ENCODE peak calls at places on chromosome 14, in nine cellular contexts. T is lower lobe of right lung, S is nephron progenitor cell, I is glutamatergic neuron, X is retinal pigment epithelial cell, V is NB4, D is mesothelial cell of epicardium, K is RWPE1, U is coronary artery. F is an unnamed sample.

GRCh38 chr14:72644038-72644437 is 249.9 kb downstream of the DPF3 start:
- DNase-seq in D (no peak), V (no peak), S (no peak), K (no peak), X (no peak), T (no peak), U (no peak), I (peak; percentile 34), F (no peak)

GRCh38 chr14:62443796-62444195 is 601.5 kb downstream of the KCNH5 start:
- DNase-seq in X (peak; percentile 54), S (no peak), I (no peak), U (no peak), V (no peak), T (no peak), K (peak; percentile 53), D (no peak), F (no peak)

GRCh38 chr14:53536446-53536845 is 383.3 kb upstream of the DDHD1 start:
- DNase-seq in I (no peak), T (no peak), U (no peak), V (no peak), K (no peak), S (no peak), D (no peak), X (no peak), F (no peak)

GRCh38 chr14:34361504-34362011 is 100.5 kb downstream of the SPTSSA start:
- DNase-seq in S (no peak), K (no peak), X (no peak), U (no peak), I (no peak), V (no peak), D (no peak), T (no peak), F (no peak)

GRCh38 chr14:24279301-24280186 is 8.1 kb upstream of the RABGGTA start:
- DNase-seq in X (no peak), U (no peak), I (no peak), D (no peak), K (no peak), T (no peak), S (no peak), V (peak; percentile 58), F (no peak)

GRCh38 chr14:55111122-55111705 is 17.8 kb upstream of the LGALS3 start:
- DNase-seq in V (no peak), S (no peak), X (no peak), K (no peak), U (no peak), I (peak; percentile 19), T (no peak), D (no peak), F (no peak)

GRCh38 chr14:76812422-76813383 is at the start of gene ANGEL1:
- DNase-seq in K (peak; percentile 89), V (peak; percentile 96), T (peak; percentile 98), U (peak; percentile 97), S (peak; percentile 95), I (peak; percentile 96), D (peak; percentile 94), X (peak; percentile 65), F (peak; percentile 53)

GRCh38 chr14:52996493-52996892 is 45.6 kb upstream of the FERMT2 start:
- DNase-seq in X (no peak), K (no peak), D (no peak), I (no peak), V (no peak), T (no peak), U (no peak), S (no peak), F (no peak)

GRCh38 chr14:58912287-58912686 is 274.5 kb downstream of the DACT1 start:
- DNase-seq in I (no peak), K (no peak), U (no peak), D (no peak), T (no peak), X (no peak), S (no peak), V (no peak), F (no peak)

GRCh38 chr14:104335611-104336010 is 197.2 kb downstream of the KIF26A start:
- DNase-seq in X (no peak), D (peak; percentile 19), T (no peak), I (no peak), S (no peak), K (no peak), V (no peak), U (peak; percentile 54), F (no peak)

GRCh38 chr14:23643533-23644194 is 7.5 kb downstream of the DHRS2 start:
- DNase-seq in T (no peak), S (no peak), K (no peak), D (no peak), I (no peak), X (no peak), U (no peak), V (no peak), F (no peak)

GRCh38 chr14:89185919-89186849 is 230.8 kb downstream of the FOXN3 start:
- DNase-seq in I (no peak), D (no peak), U (no peak), K (peak; percentile 89), T (no peak), S (no peak), V (no peak), X (peak; percentile 58), F (peak; percentile 46)

GRCh38 chr14:69183735-69184134 is 7.6 kb upstream of the EXD2 start:
- DNase-seq in V (peak; percentile 94), T (peak; percentile 57), I (no peak), S (no peak), U (no peak), K (no peak), X (no peak), D (no peak), F (no peak)

GRCh38 chr14:94531187-94531586 is 21.9 kb upstream of the SERPINA12 start:
- DNase-seq in S (no peak), V (no peak), T (no peak), K (no peak), I (no peak), D (no peak), X (no peak), U (no peak), F (no peak)

GRCh38 chr14:75452900-75453816 is 25.3 kb downstream of the JDP2 start:
- DNase-seq in X (peak; percentile 90), I (peak; percentile 31), K (peak; percentile 90), V (peak; percentile 86), U (peak; percentile 90), T (peak; percentile 71), D (peak; percentile 83), S (peak; percentile 74), F (peak; percentile 86)

GRCh38 chr14:75452324-75452723 is 24.5 kb downstream of the JDP2 start:
- DNase-seq in K (no peak), D (no peak), V (no peak), T (no peak), I (no peak), U (no peak), X (no peak), S (peak; percentile 56), F (no peak)

GRCh38 chr14:75449703-75450102 is 21.9 kb downstream of the JDP2 start:
- DNase-seq in T (no peak), S (no peak), V (no peak), K (no peak), I (no peak), D (no peak), X (no peak), U (no peak), F (no peak)

GRCh38 chr14:75448209-75448608 is 20.4 kb downstream of the JDP2 start:
- DNase-seq in T (no peak), X (no peak), V (peak; percentile 55), I (no peak), D (no peak), U (no peak), S (no peak), K (no peak), F (no peak)

GRCh38 chr14:75450381-75451276 is 22.8 kb downstream of the JDP2 start:
- DNase-seq in X (peak; percentile 72), D (no peak), V (no peak), U (no peak), I (no peak), T (peak; percentile 62), K (peak; percentile 84), S (no peak), F (no peak)
- TF ChIP-seq CTCF in X (no peak), D (no peak), V (no peak), U (no peak), I (no peak), T (no peak), K (no peak), S (no peak), F (no peak)

DNA sequence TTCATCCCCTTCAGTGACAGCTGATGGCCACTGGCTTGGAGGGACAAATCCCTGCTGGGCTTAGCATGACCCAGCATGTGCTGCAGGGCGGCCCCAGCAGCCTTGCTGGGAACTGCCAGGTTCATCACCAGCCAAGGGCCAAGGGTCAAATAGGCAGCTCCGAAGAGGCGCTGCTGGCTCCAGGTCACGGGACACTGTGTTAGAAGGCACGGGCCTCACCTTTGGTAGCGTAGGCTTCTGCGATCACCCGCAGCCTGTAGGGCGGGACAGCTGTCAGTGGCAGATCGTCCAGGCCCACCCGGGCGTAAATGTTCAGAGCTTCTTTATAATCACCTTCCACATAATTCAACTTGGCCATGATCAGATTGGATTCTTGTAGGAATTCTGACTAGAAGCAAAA is 35.7 kb downstream of the TTC7B start:
- DNase-seq in D (no peak), U (peak; percentile 50), I (no peak), V (no peak), T (no peak), X (no peak), S (no peak), K (no peak), F (no peak)
- TF ChIP-seq CTCF in D (no peak), U (no peak), I (no peak), V (no peak), T (no peak), X (no peak), S (no peak), K (no peak), F (no peak)

DNA sequence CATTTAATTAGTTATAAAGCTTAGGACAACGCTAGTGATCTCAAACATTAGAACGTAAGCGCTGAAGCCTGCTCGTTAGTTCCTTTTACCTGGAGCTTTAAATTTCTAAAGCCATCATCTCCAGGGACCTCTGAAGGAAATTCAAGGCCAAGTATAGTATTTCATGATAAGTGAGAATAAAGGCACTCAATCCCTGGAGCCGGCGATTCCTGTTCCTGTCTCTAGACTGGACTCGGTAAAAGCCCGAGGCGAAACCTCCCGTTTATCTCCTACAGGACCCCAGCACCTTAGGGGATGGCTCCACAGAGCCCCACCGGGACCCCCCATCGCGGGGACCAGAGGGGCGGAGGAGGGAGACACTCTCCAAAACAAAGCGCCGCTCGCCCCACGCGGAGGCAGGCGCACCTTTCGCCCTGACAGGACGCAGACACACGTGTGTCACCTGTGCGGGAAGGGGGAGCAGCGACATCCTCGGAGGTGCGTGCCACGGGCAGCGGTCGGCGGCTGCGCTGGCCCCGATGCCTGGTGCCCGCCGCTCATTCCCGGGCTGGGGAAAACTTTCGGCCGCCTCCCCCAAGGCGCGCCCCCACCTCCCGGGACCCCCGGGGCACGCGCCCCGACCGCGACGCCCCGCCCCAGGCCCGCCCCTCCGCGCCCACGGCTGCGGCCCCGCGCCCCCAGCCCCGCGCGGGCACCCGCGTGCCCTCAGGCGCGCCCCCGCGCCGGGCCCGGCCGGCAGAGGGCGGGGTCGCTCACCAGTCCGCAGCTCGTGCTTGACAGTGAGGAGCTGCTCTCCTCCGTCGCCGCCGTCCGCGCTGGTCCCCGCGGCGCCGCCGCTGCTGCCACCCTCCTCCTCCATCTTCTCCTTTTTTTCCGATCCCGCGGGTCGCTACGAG is 617 bp downstream of the RPS6KA5 start:
- DNase-seq in S (peak; percentile 72), K (peak; percentile 28), D (peak; percentile 62), X (no peak), I (peak; percentile 63), T (peak; percentile 70), U (peak; percentile 75), V (peak; percentile 49), F (no peak)
- TF ChIP-seq CTCF in S (no peak), K (peak; percentile 40), D (no peak), X (no peak), I (no peak), T (no peak), U (no peak), V (no peak), F (peak; percentile 8)

GRCh38 chr14:86153480-86153879 is 623.5 kb downstream of the FLRT2 start:
- DNase-seq in K (no peak), S (no peak), I (no peak), X (no peak), D (no peak), V (peak; percentile 4), T (no peak), U (no peak), F (no peak)
- TF ChIP-seq CTCF in K (no peak), S (peak; percentile 43), I (peak; percentile 73), X (peak; percentile 40), D (no peak), V (peak; percentile 35), T (no peak), U (no peak), F (no peak)

F was measured in AG09309.